ENCODE peak calls at places on chromosomes 5 and 9, in six cellular contexts. One of them, this sample, is unnamed.

GRCh38 chr5:6450235-6450860 is 1.7 kb downstream of the UBE2QL1 start:
- DNase-seq in HCT116: no peak
- DNase-seq in H1: no peak
- DNase-seq in SK-N-SH: no peak
- DNase-seq in HepG2: no peak
- DNase-seq in GM12878: no peak
- DNase-seq in this sample: no peak

GRCh38 chr5:145341842-145342241 is 493.3 kb downstream of the PRELID2 start:
- DNase-seq in HCT116: no peak
- DNase-seq in SK-N-SH: no peak
- DNase-seq in HepG2: no peak
- DNase-seq in H1: no peak
- DNase-seq in GM12878: no peak
- DNase-seq in this sample: no peak

GRCh38 chr5:132257131-132258101 is at the start of gene PDLIM4:
- DNase-seq in HepG2: no peak
- DNase-seq in SK-N-SH: peak
- DNase-seq in H1: peak
- DNase-seq in HCT116: no peak
- DNase-seq in GM12878: no peak
- DNase-seq in this sample: no peak

GRCh38 chr5:115309751-115310370 is 13.4 kb upstream of the CCDC112 start:
- DNase-seq in HepG2: peak
- DNase-seq in H1: no peak
- DNase-seq in GM12878: no peak
- DNase-seq in HCT116: peak
- DNase-seq in SK-N-SH: no peak
- DNase-seq in this sample: no peak

GRCh38 chr9:132032584-132032945 is 47.1 kb downstream of the MED27 start:
- DNase-seq in HCT116: no peak
- DNase-seq in H1: no peak
- DNase-seq in GM12878: no peak
- DNase-seq in HepG2: no peak
- DNase-seq in SK-N-SH: no peak
- DNase-seq in this sample: no peak

GRCh38 chr5:139896718-139897117 is 101.1 kb downstream of the PSD2 start:
- DNase-seq in HepG2: no peak
- DNase-seq in GM12878: no peak
- DNase-seq in H1: no peak
- DNase-seq in HCT116: no peak
- DNase-seq in SK-N-SH: no peak
- DNase-seq in this sample: no peak

GRCh38 chr5:140072812-140073211 is 29.7 kb upstream of the NRG2 start:
- DNase-seq in HCT116: no peak
- DNase-seq in H1: no peak
- DNase-seq in GM12878: no peak
- DNase-seq in HepG2: no peak
- DNase-seq in SK-N-SH: no peak
- DNase-seq in this sample: no peak

GRCh38 chr5:105917189-105917588 is 1753.5 kb downstream of the EFNA5 start:
- DNase-seq in H1: no peak
- DNase-seq in HCT116: no peak
- DNase-seq in GM12878: no peak
- DNase-seq in SK-N-SH: no peak
- DNase-seq in HepG2: no peak
- DNase-seq in this sample: no peak

GRCh38 chr9:134476256-134476941 is 150.1 kb downstream of the RXRA start:
- DNase-seq in HepG2: no peak
- DNase-seq in H1: no peak
- DNase-seq in HCT116: no peak
- DNase-seq in SK-N-SH: no peak
- DNase-seq in GM12878: no peak
- DNase-seq in this sample: no peak

GRCh38 chr5:5229405-5229804 is 89.3 kb downstream of the ADAMTS16 start:
- DNase-seq in SK-N-SH: no peak
- DNase-seq in H1: no peak
- DNase-seq in GM12878: no peak
- DNase-seq in HepG2: no peak
- DNase-seq in HCT116: no peak
- DNase-seq in this sample: no peak

GRCh38 chr9:10146517-10147331 is 466.1 kb downstream of the PTPRD start:
- DNase-seq in GM12878: no peak
- DNase-seq in H1: no peak
- DNase-seq in HCT116: no peak
- DNase-seq in SK-N-SH: no peak
- DNase-seq in HepG2: peak
- DNase-seq in this sample: no peak

GRCh38 chr9:134328341-134328840 is 2.1 kb downstream of the RXRA start:
- DNase-seq in SK-N-SH: no peak
- DNase-seq in GM12878: no peak
- DNase-seq in HCT116: no peak
- DNase-seq in HepG2: peak
- DNase-seq in H1: no peak
- DNase-seq in this sample: peak

GRCh38 chr9:114250235-114250568 is 72.7 kb upstream of the ORM1 start:
- DNase-seq in H1: no peak
- DNase-seq in SK-N-SH: peak
- DNase-seq in GM12878: no peak
- DNase-seq in HCT116: no peak
- DNase-seq in HepG2: no peak
- DNase-seq in this sample: no peak

GRCh38 chr5:67792891-67793290 is 422.7 kb upstream of the PIK3R1 start:
- DNase-seq in HCT116: no peak
- DNase-seq in GM12878: no peak
- DNase-seq in HepG2: no peak
- DNase-seq in H1: no peak
- DNase-seq in SK-N-SH: no peak
- DNase-seq in this sample: no peak

GRCh38 chr5:159874308-159874707 is 42.0 kb upstream of the ADRA1B start:
- DNase-seq in SK-N-SH: no peak
- DNase-seq in HCT116: no peak
- DNase-seq in H1: no peak
- DNase-seq in GM12878: no peak
- DNase-seq in HepG2: no peak
- DNase-seq in this sample: no peak

GRCh38 chr5:177455036-177455660 is 8.5 kb downstream of the PRR7 start:
- DNase-seq in HepG2: peak
- DNase-seq in GM12878: no peak
- DNase-seq in SK-N-SH: peak
- DNase-seq in H1: peak
- DNase-seq in HCT116: peak
- DNase-seq in this sample: peak

GRCh38 chr5:159231167-159231566 is 21.8 kb upstream of the RNF145 start:
- DNase-seq in HepG2: no peak
- DNase-seq in SK-N-SH: no peak
- DNase-seq in GM12878: no peak
- DNase-seq in HCT116: no peak
- DNase-seq in H1: no peak
- DNase-seq in this sample: no peak

GRCh38 chr5:113250341-113250953 is 184.3 kb downstream of the TSSK1B start:
- DNase-seq in GM12878: no peak
- DNase-seq in H1: no peak
- DNase-seq in HCT116: no peak
- DNase-seq in HepG2: no peak
- DNase-seq in SK-N-SH: no peak
- DNase-seq in this sample: no peak

GRCh38 chr5:4699592-4699991 is 440.5 kb upstream of the ADAMTS16 start:
- DNase-seq in HepG2: no peak
- DNase-seq in HCT116: no peak
- DNase-seq in GM12878: no peak
- DNase-seq in SK-N-SH: no peak
- DNase-seq in H1: no peak
- DNase-seq in this sample: no peak

GRCh38 chr9:14485366-14485765 is 171.4 kb upstream of the NFIB start:
- DNase-seq in GM12878: no peak
- DNase-seq in HepG2: no peak
- DNase-seq in SK-N-SH: no peak
- DNase-seq in H1: no peak
- DNase-seq in HCT116: no peak
- DNase-seq in this sample: no peak

GRCh38 chr9:14482856-14483255 is 168.9 kb upstream of the NFIB start:
- DNase-seq in HCT116: no peak
- DNase-seq in H1: no peak
- DNase-seq in SK-N-SH: no peak
- DNase-seq in HepG2: no peak
- DNase-seq in GM12878: no peak
- DNase-seq in this sample: no peak

GRCh38 chr9:14488421-14489190 is 174.7 kb upstream of the NFIB start:
- DNase-seq in H1: no peak
- DNase-seq in HCT116: no peak
- DNase-seq in GM12878: no peak
- DNase-seq in HepG2: no peak
- DNase-seq in SK-N-SH: no peak
- DNase-seq in this sample: no peak

DNA sequence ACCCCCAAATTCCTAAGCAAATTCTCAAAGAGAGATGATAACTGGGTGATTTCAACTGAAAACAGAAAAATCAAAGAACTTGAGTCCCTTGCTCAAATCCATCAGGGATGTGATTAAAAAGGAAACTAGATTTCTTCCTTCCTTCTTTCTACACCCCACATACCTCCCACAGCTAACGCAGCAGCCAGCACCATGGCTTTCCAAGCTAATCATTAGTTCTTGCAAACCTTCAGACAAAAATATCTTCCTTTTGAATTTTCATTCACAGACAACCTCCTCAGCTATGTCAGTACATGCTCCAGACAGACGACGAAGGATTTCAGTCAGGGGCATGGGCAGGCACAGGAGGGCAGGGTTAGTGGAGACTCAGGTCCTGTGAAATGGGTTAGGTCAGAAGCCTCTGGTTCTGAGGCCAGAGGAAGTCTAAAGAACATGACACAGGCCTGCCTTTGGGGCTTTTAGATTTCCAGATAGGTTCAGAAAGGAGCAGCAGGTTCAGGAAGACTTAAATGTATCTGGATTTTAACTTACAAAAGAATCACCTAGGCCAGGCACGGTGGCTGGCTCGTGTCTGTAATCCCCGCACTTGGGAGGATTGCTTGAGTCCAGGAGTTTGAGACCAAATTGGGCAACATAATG is 173.7 kb upstream of the NFIB start:
- DNase-seq in HCT116: no peak
- DNase-seq in GM12878: no peak
- DNase-seq in HepG2: no peak
- DNase-seq in H1: no peak
- DNase-seq in SK-N-SH: no peak
- DNase-seq in this sample: no peak
- TF ChIP-seq JUND in HCT116: no peak
- TF ChIP-seq JUND in GM12878: no peak
- TF ChIP-seq JUND in HepG2: no peak
- TF ChIP-seq JUND in H1: no peak
- TF ChIP-seq JUND in SK-N-SH: no peak
- TF ChIP-seq JUND in this sample: no peak

GRCh38 chr5:123300266-123300665 is 122.9 kb downstream of the CEP120 start:
- DNase-seq in HCT116: no peak
- DNase-seq in GM12878: no peak
- DNase-seq in SK-N-SH: no peak
- DNase-seq in HepG2: no peak
- DNase-seq in H1: no peak
- DNase-seq in this sample: no peak

GRCh38 chr5:123297866-123298265 is 125.3 kb downstream of the CEP120 start:
- DNase-seq in SK-N-SH: no peak
- DNase-seq in GM12878: no peak
- DNase-seq in HCT116: no peak
- DNase-seq in HepG2: no peak
- DNase-seq in H1: no peak
- DNase-seq in this sample: no peak

GRCh38 chr5:123298335-123299010 is 124.7 kb downstream of the CEP120 start:
- DNase-seq in GM12878: no peak
- DNase-seq in HCT116: no peak
- DNase-seq in HepG2: no peak
- DNase-seq in H1: no peak
- DNase-seq in SK-N-SH: no peak
- DNase-seq in this sample: no peak

GRCh38 chr5:123297198-123297831 is 125.9 kb downstream of the CEP120 start:
- DNase-seq in HCT116: no peak
- DNase-seq in H1: no peak
- DNase-seq in HepG2: no peak
- DNase-seq in GM12878: no peak
- DNase-seq in SK-N-SH: no peak
- DNase-seq in this sample: no peak

GRCh38 chr5:123299124-123299523 is 124.1 kb downstream of the CEP120 start:
- DNase-seq in SK-N-SH: no peak
- DNase-seq in HepG2: no peak
- DNase-seq in GM12878: no peak
- DNase-seq in HCT116: no peak
- DNase-seq in H1: no peak
- DNase-seq in this sample: no peak
- TF ChIP-seq JUND in SK-N-SH: no peak
- TF ChIP-seq JUND in HepG2: no peak
- TF ChIP-seq JUND in GM12878: no peak
- TF ChIP-seq JUND in HCT116: no peak
- TF ChIP-seq JUND in H1: no peak
- TF ChIP-seq JUND in this sample: no peak

GRCh38 chr5:163880307-163880706 is 374.9 kb downstream of the MAT2B start:
- DNase-seq in HCT116: no peak
- DNase-seq in HepG2: no peak
- DNase-seq in GM12878: no peak
- DNase-seq in SK-N-SH: no peak
- DNase-seq in H1: no peak
- DNase-seq in this sample: no peak
- TF ChIP-seq JUND in HCT116: no peak
- TF ChIP-seq JUND in HepG2: no peak
- TF ChIP-seq JUND in GM12878: no peak
- TF ChIP-seq JUND in SK-N-SH: no peak
- TF ChIP-seq JUND in H1: no peak
- TF ChIP-seq JUND in this sample: no peak

GRCh38 chr5:175821790-175822211 is 49.6 kb upstream of the CPLX2 start:
- DNase-seq in GM12878: no peak
- DNase-seq in H1: no peak
- DNase-seq in HepG2: no peak
- DNase-seq in HCT116: peak
- DNase-seq in SK-N-SH: no peak
- DNase-seq in this sample: no peak
- TF ChIP-seq JUND in GM12878: no peak
- TF ChIP-seq JUND in H1: no peak
- TF ChIP-seq JUND in HepG2: no peak
- TF ChIP-seq JUND in HCT116: no peak
- TF ChIP-seq JUND in SK-N-SH: no peak
- TF ChIP-seq JUND in this sample: no peak

DNA sequence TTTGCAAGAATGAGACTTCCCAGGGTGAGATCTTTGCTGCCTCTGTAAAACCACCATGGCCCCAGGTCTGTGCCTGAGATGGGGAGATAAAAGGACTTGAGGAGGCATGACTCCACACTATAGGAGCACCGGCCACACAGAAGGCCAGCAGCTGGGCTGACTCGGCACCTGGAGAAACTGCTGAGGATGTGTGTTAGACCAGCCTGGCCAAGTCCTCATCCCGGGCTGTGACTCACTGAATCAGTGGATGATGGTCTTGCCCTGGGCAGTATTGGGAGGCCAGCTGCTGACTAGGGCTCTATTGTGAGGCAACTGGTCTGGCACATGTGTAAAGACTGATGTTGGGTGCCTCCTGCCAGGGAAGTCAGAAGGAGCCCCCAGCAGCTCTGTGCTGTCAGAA is 286.2 kb downstream of the ACTL7B start:
- DNase-seq in GM12878: no peak
- DNase-seq in HCT116: no peak
- DNase-seq in H1: no peak
- DNase-seq in SK-N-SH: no peak
- DNase-seq in HepG2: no peak
- DNase-seq in this sample: peak
- TF ChIP-seq JUND in GM12878: no peak
- TF ChIP-seq JUND in HCT116: no peak
- TF ChIP-seq JUND in H1: no peak
- TF ChIP-seq JUND in SK-N-SH: no peak
- TF ChIP-seq JUND in HepG2: no peak
- TF ChIP-seq JUND in this sample: no peak

This sample was measured in T47D.